ENCODE peak calls at places on chromosomes 6 and 20, in ten cellular contexts. T is dorsolateral prefrontal cortex; V is PC-9; Q is testis; L is A549; I is Karpas-422; S is CD8-positive, alpha-beta memory T cell; A is heart right ventricle; G is naive thymus-derived CD4-positive, alpha-beta T cell; Y is PC-3. N is an unnamed sample.

GRCh38 chr6:168345266-168345665 is 25.7 kb upstream of the DACT2 start:
- DNase-seq in T (no peak), V (no peak), Q (no peak), L (no peak), I (no peak), S (no peak), A (no peak), G (no peak), Y (no peak), N (no peak)

GRCh38 chr6:159960485-159960884 is 8.4 kb upstream of the IGF2R start:
- DNase-seq in T (no peak), V (no peak), Q (no peak), L (no peak), I (no peak), S (no peak), A (no peak), G (no peak), Y (no peak), N (no peak)

GRCh38 chr20:2775139-2775538 is 25.3 kb downstream of the CPXM1 start:
- DNase-seq in T (no peak), V (no peak), Q (no peak), L (no peak), I (no peak), S (no peak), A (no peak), G (no peak), Y (no peak), N (no peak)

GRCh38 chr6:122735618-122736017 is 43.9 kb upstream of the FABP7 start:
- DNase-seq in T (no peak), V (no peak), Q (no peak), L (no peak), I (no peak), S (no peak), A (no peak), G (no peak), Y (no peak), N (no peak)

GRCh38 chr6:137819740-137820139 is 47.3 kb upstream of the TNFAIP3 start:
- DNase-seq in T (no peak), V (no peak), Q (no peak), L (no peak), I (no peak), S (peak; percentile 70), A (no peak), G (peak; percentile 54), Y (no peak), N (no peak)

GRCh38 chr6:88120635-88121034 is 45.5 kb downstream of the CNR1 start:
- DNase-seq in T (no peak), V (no peak), Q (no peak), L (no peak), I (no peak), S (no peak), A (no peak), G (no peak), Y (no peak), N (no peak)

GRCh38 chr6:30568245-30568644 is 3.0 kb upstream of the ABCF1 start:
- DNase-seq in T (no peak), V (no peak), Q (no peak), L (no peak), I (no peak), S (peak; percentile 41), A (no peak), G (no peak), Y (no peak), N (no peak)

GRCh38 chr20:35515949-35516645 is 13.4 kb downstream of the C20orf173 start:
- DNase-seq in T (no peak), V (peak; percentile 78), Q (no peak), L (peak; percentile 38), I (no peak), S (no peak), A (no peak), G (no peak), Y (peak; percentile 95), N (no peak)

GRCh38 chr6:26231006-26231587 is 133.9 kb upstream of the BTN3A2 start:
- DNase-seq in T (no peak), V (no peak), Q (no peak), L (no peak), I (no peak), S (no peak), A (no peak), G (no peak), Y (no peak), N (no peak)

GRCh38 chr6:26232950-26233607 is 131.9 kb upstream of the BTN3A2 start:
- DNase-seq in T (no peak), V (peak; percentile 63), Q (no peak), L (no peak), I (no peak), S (peak; percentile 46), A (no peak), G (peak; percentile 47), Y (peak; percentile 95), N (peak; percentile 82)

GRCh38 chr6:26233608-26234420 is 131.2 kb upstream of the BTN3A2 start:
- DNase-seq in T (no peak), V (peak; percentile 52), Q (peak; percentile 70), L (no peak), I (peak; percentile 78), S (peak; percentile 76), A (peak; percentile 37), G (peak; percentile 68), Y (peak; percentile 82), N (peak; percentile 54)

GRCh38 chr6:26230336-26230735 is 134.7 kb upstream of the BTN3A2 start:
- DNase-seq in T (no peak), V (no peak), Q (no peak), L (no peak), I (no peak), S (no peak), A (no peak), G (no peak), Y (peak; percentile 71), N (no peak)

GRCh38 chr6:26232306-26232949 is 132.6 kb upstream of the BTN3A2 start:
- DNase-seq in T (no peak), V (no peak), Q (no peak), L (no peak), I (no peak), S (no peak), A (no peak), G (no peak), Y (no peak), N (no peak)
- H3K27ac ChIP-seq in T (no peak overlapping the region), V (peak overlapping the region; percentile 57), Q (no peak overlapping the region), L (peak overlapping the region; percentile 98), I (no peak overlapping the region), S (no peak overlapping the region), A (no peak overlapping the region), G (peak overlapping the region; percentile 87), Y (peak overlapping the region; percentile 79), N (no peak overlapping the region)

GRCh38 chr6:7042654-7043545 is 64.9 kb upstream of the RREB1 start:
- DNase-seq in T (no peak), V (no peak), Q (no peak), L (no peak), I (peak; percentile 25), S (no peak), A (no peak), G (no peak), Y (no peak), N (peak; percentile 62)
- H3K27ac ChIP-seq in T (no peak overlapping the region), V (peak overlapping the region; percentile 21), Q (no peak overlapping the region), L (no peak overlapping the region), I (no peak overlapping the region), S (peak overlapping the region; percentile 34), A (peak overlapping the region; percentile 67), G (no peak overlapping the region), Y (peak overlapping the region; percentile 35), N (peak overlapping the region; percentile 86)

GRCh38 chr6:126628125-126628524 is 288.2 kb downstream of the CENPW start:
- DNase-seq in T (no peak), V (no peak), Q (no peak), L (no peak), I (peak; percentile 59), S (no peak), A (no peak), G (no peak), Y (no peak), N (no peak)

GRCh38 chr6:126632271-126632670 is 292.4 kb downstream of the CENPW start:
- DNase-seq in T (no peak), V (no peak), Q (no peak), L (no peak), I (no peak), S (no peak), A (no peak), G (no peak), Y (no peak), N (no peak)

GRCh38 chr6:126631343-126631742 is 291.4 kb downstream of the CENPW start:
- DNase-seq in T (no peak), V (no peak), Q (no peak), L (no peak), I (no peak), S (no peak), A (no peak), G (no peak), Y (no peak), N (peak; percentile 2)

DNA sequence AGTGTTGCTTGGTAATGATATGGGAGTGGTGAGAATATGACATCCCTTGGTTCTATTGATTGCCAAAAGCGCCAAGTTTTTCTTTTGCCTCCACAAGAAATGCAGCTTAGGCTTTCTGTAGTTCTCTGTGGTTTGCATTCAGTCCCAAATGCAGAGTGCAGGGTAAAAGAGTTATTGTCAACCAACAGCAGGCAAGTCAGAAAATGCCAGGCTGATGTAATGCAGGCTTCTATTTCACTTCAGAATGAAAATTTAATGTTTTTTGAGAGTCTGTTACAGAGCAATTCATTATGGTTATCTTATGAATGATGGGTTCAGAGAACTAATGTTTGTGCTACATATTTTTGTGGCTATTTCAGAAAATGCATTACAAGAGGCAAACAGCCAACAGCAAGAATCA is 293.4 kb downstream of the CENPW start:
- DNase-seq in T (no peak), V (no peak), Q (no peak), L (no peak), I (no peak), S (no peak), A (no peak), G (no peak), Y (no peak), N (no peak)
- H3K27ac ChIP-seq in T (no peak overlapping the region), V (no peak overlapping the region), Q (no peak overlapping the region), L (no peak overlapping the region), I (no peak overlapping the region), S (no peak overlapping the region), A (no peak overlapping the region), G (no peak overlapping the region), Y (no peak overlapping the region), N (no peak overlapping the region)

GRCh38 chr20:49633643-49634042 is 65.7 kb upstream of the PTGIS start:
- DNase-seq in T (no peak), V (no peak), Q (no peak), L (no peak), I (no peak), S (no peak), A (no peak), G (no peak), Y (no peak), N (no peak)

GRCh38 chr20:49633023-49633422 is 65.1 kb upstream of the PTGIS start:
- DNase-seq in T (no peak), V (no peak), Q (no peak), L (no peak), I (no peak), S (no peak), A (no peak), G (no peak), Y (no peak), N (no peak)

GRCh38 chr20:49635829-49636228 is 67.9 kb upstream of the PTGIS start:
- DNase-seq in T (no peak), V (no peak), Q (no peak), L (no peak), I (no peak), S (no peak), A (no peak), G (no peak), Y (no peak), N (no peak)

GRCh38 chr20:49635171-49635570 is 67.2 kb upstream of the PTGIS start:
- DNase-seq in T (no peak), V (no peak), Q (peak; percentile 90), L (no peak), I (no peak), S (no peak), A (peak; percentile 42), G (no peak), Y (no peak), N (no peak)

DNA sequence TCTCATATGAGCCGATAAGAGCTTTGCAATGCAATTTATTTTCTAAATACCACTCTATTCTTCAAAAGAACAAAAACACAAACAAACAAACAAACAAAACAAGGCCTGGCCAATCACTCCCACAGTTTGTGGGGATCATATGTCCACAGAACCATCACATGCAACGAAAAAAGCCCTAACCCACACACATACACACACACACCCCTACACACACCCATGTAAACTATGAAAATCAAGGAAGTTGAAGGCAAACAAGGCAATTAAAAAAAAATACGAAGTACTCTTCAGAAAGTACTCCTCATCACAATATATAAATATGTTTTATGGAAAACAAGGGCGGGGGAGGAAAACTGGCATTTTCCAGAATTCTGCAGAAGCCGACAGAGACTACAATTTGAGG is 66.2 kb upstream of the PTGIS start:
- DNase-seq in T (no peak), V (no peak), Q (no peak), L (no peak), I (no peak), S (no peak), A (no peak), G (no peak), Y (no peak), N (no peak)
- H3K27ac ChIP-seq in T (peak overlapping the region; percentile 19), V (no peak overlapping the region), Q (no peak overlapping the region), L (no peak overlapping the region), I (no peak overlapping the region), S (no peak overlapping the region), A (no peak overlapping the region), G (no peak overlapping the region), Y (no peak overlapping the region), N (no peak overlapping the region)